ENCODE peak calls at places on chromosomes 6 and 20, in seven cellular contexts. Q, H, U, K, D, V and A are unnamed samples.

GRCh38 chr6:33008944-33009861 is at the start of gene HLA-DOA:
- DNase-seq in D (no peak), Q (no peak), K (peak), V (no peak), U (no peak), H (no peak), A (no peak)

GRCh38 chr6:74249658-74250057 is 553.7 kb downstream of the CD109 start:
- DNase-seq in Q (no peak), D (no peak), V (peak), H (no peak), K (no peak), U (peak), A (no peak)

GRCh38 chr6:107847844-107848802 is 24.0 kb upstream of the SCML4 start:
- DNase-seq in K (peak), H (peak), U (peak), D (no peak), Q (peak), V (no peak), A (peak)

GRCh38 chr20:41275181-41275793 is 42.2 kb downstream of the ZHX3 start:
- DNase-seq in V (no peak), H (no peak), Q (no peak), D (no peak), U (peak), K (no peak), A (no peak)

GRCh38 chr20:62219101-62219991 is 732 bp downstream of the HRH3 start:
- DNase-seq in D (no peak), Q (no peak), K (no peak), V (no peak), H (no peak), U (no peak), A (no peak)

GRCh38 chr6:119241124-119241491 is 108.5 kb downstream of the MAN1A1 start:
- DNase-seq in Q (no peak), D (no peak), H (no peak), U (no peak), K (no peak), V (peak), A (no peak)

GRCh38 chr20:1293641-1294379 is 27.7 kb downstream of the SNPH start:
- DNase-seq in Q (no peak), K (no peak), V (no peak), U (no peak), D (no peak), H (no peak), A (peak)

GRCh38 chr6:24943774-24944173 is 8.0 kb upstream of the RIPOR2 start:
- DNase-seq in K (no peak), H (no peak), Q (no peak), D (no peak), U (no peak), V (no peak), A (no peak)

GRCh38 chr6:56245903-56246351 is 1.5 kb downstream of the COL21A1 start:
- DNase-seq in V (no peak), U (no peak), Q (no peak), K (no peak), D (no peak), H (no peak), A (no peak)

GRCh38 chr6:17280552-17281090 is 540 bp upstream of the RBM24 start:
- DNase-seq in H (peak), U (no peak), D (no peak), K (no peak), Q (peak), V (no peak), A (peak)

GRCh38 chr20:5136096-5136495 is 9.3 kb downstream of the CDS2 start:
- DNase-seq in U (no peak), V (no peak), H (no peak), D (no peak), K (no peak), Q (no peak), A (no peak)

GRCh38 chr6:46893648-46894047 is 28.1 kb downstream of the ADGRF5 start:
- DNase-seq in D (no peak), K (no peak), V (no peak), H (no peak), U (peak), Q (no peak), A (no peak)

GRCh38 chr20:46157625-46158024 is 39.5 kb downstream of the CD40 start:
- DNase-seq in D (no peak), K (no peak), U (no peak), V (no peak), H (no peak), Q (no peak), A (no peak)

GRCh38 chr20:49400410-49400809 is 82.1 kb downstream of the KCNB1 start:
- DNase-seq in H (peak), U (no peak), K (no peak), V (no peak), D (no peak), Q (peak), A (no peak)

GRCh38 chr6:158398252-158399024 is 86.2 kb downstream of the TULP4 start:
- DNase-seq in V (no peak), K (no peak), U (no peak), Q (no peak), D (no peak), H (no peak), A (no peak)

GRCh38 chr20:4730782-4731181 is 9.1 kb downstream of the PRND start:
- DNase-seq in K (no peak), H (no peak), Q (no peak), U (no peak), V (no peak), D (no peak), A (no peak)

GRCh38 chr6:106973018-106973840 is 1.3 kb downstream of the CD24 start:
- DNase-seq in D (no peak), H (no peak), U (no peak), V (no peak), Q (no peak), K (peak), A (peak)

GRCh38 chr6:69155467-69155866 is 520.4 kb downstream of the ADGRB3 start:
- DNase-seq in K (no peak), Q (no peak), V (no peak), D (no peak), U (no peak), H (no peak), A (no peak)

GRCh38 chr20:2558581-2559301 is 22.4 kb downstream of the TMC2 start:
- DNase-seq in V (no peak), Q (no peak), H (no peak), K (no peak), U (no peak), D (no peak), A (no peak)

GRCh38 chr6:38724343-38724742 is 9.2 kb downstream of the DNAH8 start:
- DNase-seq in K (no peak), D (no peak), Q (no peak), V (no peak), H (no peak), U (peak), A (no peak)

GRCh38 chr6:145022199-145022782 is 713.0 kb downstream of the EPM2A start:
- DNase-seq in D (no peak), U (no peak), V (no peak), Q (no peak), H (no peak), K (no peak), A (no peak)

GRCh38 chr6:170294813-170295518 is 4.1 kb upstream of the DLL1 start:
- DNase-seq in Q (no peak), V (no peak), H (no peak), D (no peak), U (no peak), K (no peak), A (no peak)

GRCh38 chr6:146913842-146914562 is 290.2 kb upstream of the STXBP5 start:
- DNase-seq in H (peak), V (peak), U (peak), Q (peak), D (peak), K (no peak), A (peak)

GRCh38 chr20:44809380-44810060 is 826 bp downstream of the RIMS4 start:
- DNase-seq in Q (no peak), D (no peak), H (no peak), U (no peak), K (no peak), V (no peak), A (no peak)

GRCh38 chr6:145199961-145200360 is 535.4 kb downstream of the EPM2A start:
- DNase-seq in Q (no peak), K (no peak), V (no peak), D (peak), H (no peak), U (peak), A (no peak)

GRCh38 chr20:11906626-11907480 is 10.8 kb upstream of the BTBD3 start:
- DNase-seq in U (peak), H (no peak), D (no peak), K (no peak), Q (no peak), V (no peak), A (no peak)

GRCh38 chr6:75029333-75029732 is 176.5 kb downstream of the COL12A1 start:
- DNase-seq in K (no peak), H (no peak), Q (no peak), D (no peak), V (no peak), U (no peak), A (no peak)

GRCh38 chr20:40173877-40174276 is 515.2 kb downstream of the MAFB start:
- DNase-seq in K (no peak), D (no peak), Q (no peak), U (no peak), V (no peak), H (no peak), A (no peak)

GRCh38 chr6:72621243-72622093 is at the start of gene KCNQ5:
- DNase-seq in H (no peak), D (no peak), K (peak), Q (peak), V (no peak), U (no peak), A (no peak)

GRCh38 chr6:116572162-116572561 is 858 bp downstream of the RWDD1 start:
- DNase-seq in V (no peak), K (no peak), D (no peak), H (no peak), U (no peak), Q (no peak), A (no peak)

GRCh38 chr6:36444470-36444869 is 1.7 kb downstream of the KCTD20 start:
- DNase-seq in D (no peak), V (no peak), U (no peak), K (no peak), H (no peak), Q (no peak), A (no peak)

GRCh38 chr20:44098657-44099056 is 88.3 kb downstream of the JPH2 start:
- DNase-seq in U (no peak), D (no peak), K (no peak), H (no peak), V (no peak), Q (no peak), A (no peak)

GRCh38 chr6:84897874-84898635 is 133.7 kb upstream of the TBX18 start:
- DNase-seq in H (no peak), K (no peak), Q (no peak), U (peak), V (no peak), D (peak), A (no peak)

GRCh38 chr20:24738981-24739633 is 210.0 kb upstream of the CST7 start:
- DNase-seq in Q (no peak), K (no peak), H (no peak), D (no peak), U (no peak), V (no peak), A (no peak)
- H3K4me3 ChIP-seq in Q (no peak), K (no peak), H (no peak), D (no peak), U (no peak), V (no peak), A (no peak)

DNA sequence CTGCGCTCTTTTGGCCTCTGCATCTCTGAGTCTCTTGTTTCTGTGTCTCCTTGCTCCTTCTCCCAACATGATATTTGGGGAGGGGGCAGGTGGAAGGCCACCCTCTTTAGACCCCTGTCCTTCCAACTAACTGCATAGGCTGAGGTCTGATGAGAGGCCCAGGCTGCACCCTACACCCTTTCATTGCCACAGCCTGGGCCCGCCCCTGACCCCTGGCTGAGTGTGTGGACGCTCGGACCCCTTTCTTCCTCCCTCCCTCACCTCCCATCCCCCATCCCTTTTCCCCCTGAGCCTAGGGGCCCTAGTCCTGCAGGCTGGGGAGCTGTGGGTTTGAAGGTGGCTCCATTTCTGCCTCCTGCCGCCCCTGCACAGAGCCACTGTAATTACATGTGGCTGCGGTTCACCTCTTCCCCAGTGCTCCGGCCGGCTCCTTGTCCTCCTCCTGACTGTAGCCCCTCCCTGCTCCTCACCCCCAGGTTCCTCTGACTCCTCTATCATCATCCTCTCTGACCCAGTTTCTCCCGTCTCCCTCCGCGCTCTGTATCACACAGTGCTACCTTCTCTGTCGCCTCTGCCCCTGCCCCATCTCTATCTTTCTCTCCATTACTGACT is 6.8 kb downstream of the MDFI start:
- DNase-seq in H (no peak), K (no peak), U (no peak), D (no peak), Q (peak), V (no peak), A (peak)
- H3K4me3 ChIP-seq in H (no peak), K (no peak), U (no peak), D (no peak), Q (no peak), V (no peak), A (no peak)

GRCh38 chr6:114343782-114344144 is 940 bp upstream of the HS3ST5 start:
- DNase-seq in H (no peak), V (no peak), U (no peak), Q (no peak), D (no peak), K (no peak), A (no peak)
- H3K4me3 ChIP-seq in H (peak), V (no peak), U (peak), Q (no peak), D (no peak), K (no peak), A (no peak)

DNA sequence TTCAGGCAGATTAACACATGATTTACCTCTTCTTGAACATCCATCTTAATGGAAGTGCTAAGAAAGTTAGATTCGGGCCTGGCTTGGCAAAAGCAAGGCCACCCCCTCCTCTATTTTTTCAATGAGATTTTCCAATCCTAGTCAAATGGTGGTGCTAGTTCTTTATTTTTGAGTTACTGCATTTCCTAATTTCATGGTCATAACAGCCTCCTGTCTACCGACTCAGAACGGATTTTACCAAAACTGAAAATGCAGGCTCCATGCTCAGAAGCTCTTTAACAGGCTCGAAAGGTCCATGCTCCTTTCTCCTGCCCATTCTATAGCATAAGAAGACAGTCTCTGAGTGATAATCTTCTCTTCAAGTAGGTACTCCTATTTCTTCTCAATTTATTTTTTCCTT is 117.2 kb upstream of the ESR1 start:
- DNase-seq in K (no peak), H (peak), V (no peak), U (peak), Q (no peak), D (no peak), A (no peak)
- H3K4me3 ChIP-seq in K (no peak), H (peak), V (no peak), U (peak), Q (peak), D (no peak), A (peak)

GRCh38 chr20:53958240-53958639 is 112.2 kb downstream of the BCAS1 start:
- DNase-seq in Q (no peak), H (no peak), U (no peak), D (no peak), K (no peak), V (no peak), A (no peak)
- H3K4me3 ChIP-seq in Q (no peak), H (no peak), U (no peak), D (no peak), K (no peak), V (no peak), A (no peak)

DNA sequence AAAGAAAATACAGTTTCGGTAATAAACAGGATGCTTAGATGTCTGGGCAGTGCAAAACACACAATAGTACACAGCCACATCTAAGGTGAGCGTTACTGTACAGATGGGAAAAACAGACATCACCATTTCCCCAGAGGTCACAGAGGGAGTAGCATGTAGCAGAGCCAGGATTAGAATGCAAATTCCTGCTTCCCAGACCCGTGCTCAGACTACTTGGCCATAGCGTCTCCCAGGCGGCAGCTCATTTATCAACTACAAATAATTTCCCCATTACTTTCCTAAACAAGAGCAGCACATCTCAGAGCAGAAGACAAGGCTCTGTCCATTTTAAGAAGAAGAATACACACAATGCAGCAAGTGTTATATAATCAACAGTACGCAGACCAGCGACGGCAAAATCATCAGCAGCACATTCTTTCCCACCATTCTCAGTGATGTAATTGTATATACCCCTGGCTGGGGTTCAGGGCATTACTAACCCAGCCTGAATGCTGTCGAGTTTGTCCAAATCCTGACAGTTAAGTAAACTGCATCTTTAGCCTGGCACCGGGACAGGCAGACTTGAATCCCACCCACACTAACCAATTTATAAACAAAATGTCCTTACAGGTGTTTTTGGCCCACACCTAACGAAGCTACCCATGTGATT is 61.9 kb downstream of the CNKSR3 start:
- DNase-seq in Q (no peak), U (no peak), H (no peak), K (no peak), D (peak), V (no peak), A (no peak)
- H3K4me3 ChIP-seq in Q (no peak), U (no peak), H (no peak), K (no peak), D (no peak), V (no peak), A (peak)

GRCh38 chr6:37502703-37503485 is 3.2 kb upstream of the CCDC167 start:
- DNase-seq in V (no peak), K (peak), U (no peak), H (no peak), D (no peak), Q (no peak), A (no peak)

GRCh38 chr6:37496951-37497885 is 2.5 kb downstream of the CCDC167 start:
- DNase-seq in K (no peak), V (no peak), Q (peak), H (no peak), D (no peak), U (no peak), A (no peak)

GRCh38 chr6:37501632-37502466 is 2.2 kb upstream of the CCDC167 start:
- DNase-seq in U (no peak), H (no peak), D (no peak), V (no peak), K (peak), Q (peak), A (no peak)

GRCh38 chr6:37499433-37500293 is at the start of gene CCDC167:
- DNase-seq in Q (peak), H (peak), K (peak), U (peak), V (peak), D (peak), A (peak)

GRCh38 chr6:37500294-37500608 is 558 bp upstream of the CCDC167 start:
- DNase-seq in K (no peak), U (no peak), D (no peak), V (no peak), Q (no peak), H (no peak), A (no peak)
- H3K4me3 ChIP-seq in K (no peak), U (peak), D (peak), V (no peak), Q (no peak), H (no peak), A (peak)

GRCh38 chr20:48377940-48378339 is 449.9 kb downstream of the PREX1 start:
- DNase-seq in V (no peak), U (no peak), D (no peak), H (no peak), Q (no peak), K (no peak), A (no peak)
- H3K4me3 ChIP-seq in V (no peak), U (no peak), D (no peak), H (no peak), Q (no peak), K (no peak), A (no peak)